ENCODE peak calls at places on chromosomes 4 and X, in nine cellular contexts. G is posterior cingulate gyrus; K is HFFc6; H is neural progenitor cell; R is GM23248; V is naive B cell; I is H4; L is activated CD8-positive, alpha-beta memory T cell treated with anti-CD3 and anti-CD28 coated beads, Interleukin-2, amount 50 U/mL, for 4 hours; B is tibial nerve. F is an unnamed sample.

GRCh38 chrX:12681047-12681446 is 110.2 kb upstream of the PRPS2 start:
- DNase-seq in B (no peak), V (no peak), R (no peak), I (no peak), L (no peak), K (no peak), G (no peak), H (no peak), F (no peak)

GRCh38 chrX:115571712-115572111 is 10.7 kb downstream of the PLS3 start:
- DNase-seq in H (no peak), K (no peak), L (no peak), G (no peak), R (peak), V (no peak), I (no peak), B (no peak), F (no peak)

GRCh38 chrX:107541244-107541643 is 87.1 kb upstream of the PRPS1 start:
- DNase-seq in L (no peak), B (no peak), R (peak), H (no peak), V (no peak), K (peak), G (no peak), I (no peak), F (no peak)

GRCh38 chr4:15778191-15778741 is at the start of gene CD38:
- DNase-seq in L (peak), V (peak), G (peak), K (no peak), H (peak), R (peak), B (no peak), I (no peak), F (no peak)

GRCh38 chr4:87299898-87300297 is 22.8 kb downstream of the HSD17B13 start:
- DNase-seq in G (no peak), I (no peak), L (no peak), B (no peak), V (no peak), R (no peak), K (no peak), H (no peak), F (no peak)

GRCh38 chrX:107760304-107761077 is 15.1 kb downstream of the TSC22D3 start:
- DNase-seq in B (no peak), K (no peak), I (no peak), R (no peak), V (no peak), H (no peak), L (no peak), G (no peak), F (no peak)

GRCh38 chrX:39475372-39475771 is 622.4 kb downstream of the BCOR start:
- DNase-seq in L (no peak), G (no peak), R (no peak), H (peak), I (no peak), B (no peak), K (no peak), V (no peak), F (no peak)

GRCh38 chrX:69258893-69259292 is 93.6 kb upstream of the PJA1 start:
- DNase-seq in V (no peak), G (no peak), R (no peak), I (no peak), K (no peak), B (no peak), L (no peak), H (no peak), F (no peak)

GRCh38 chr4:74983229-74983628 is 50.3 kb downstream of the PARM1 start:
- DNase-seq in I (no peak), K (no peak), R (no peak), G (no peak), H (no peak), L (no peak), B (no peak), V (no peak), F (no peak)

GRCh38 chrX:102711872-102712215 is 404 bp upstream of the GPRASP2 start:
- DNase-seq in R (no peak), G (no peak), K (no peak), B (no peak), H (no peak), I (no peak), L (no peak), V (no peak), F (no peak)

GRCh38 chr4:152243890-152244595 is 291.8 kb downstream of the FBXW7 start:
- DNase-seq in B (no peak), K (no peak), L (no peak), H (no peak), R (peak), G (no peak), V (no peak), I (no peak), F (no peak)

GRCh38 chr4:105624530-105624929 is 72.1 kb downstream of the ARHGEF38 start:
- DNase-seq in K (peak), R (peak), L (no peak), B (no peak), I (peak), G (no peak), H (no peak), V (no peak), F (no peak)

GRCh38 chr4:6986067-6986780 is 56.9 kb upstream of the TADA2B start:
- DNase-seq in B (peak), I (no peak), L (no peak), K (peak), R (peak), G (no peak), H (peak), V (no peak), F (no peak)

GRCh38 chr4:184596617-184597185 is 52.5 kb downstream of the CASP3 start:
- DNase-seq in H (no peak), L (no peak), K (no peak), V (no peak), B (no peak), G (no peak), R (no peak), I (no peak), F (no peak)

GRCh38 chrX:115038406-115038805 is 21.0 kb upstream of the IL13RA2 start:
- DNase-seq in K (peak), B (no peak), H (no peak), L (no peak), I (no peak), G (no peak), V (no peak), R (peak), F (no peak)

GRCh38 chrX:1451251-1451675 is 1.4 kb downstream of the ASMTL start:
- DNase-seq in L (peak), G (no peak), I (no peak), B (no peak), K (no peak), H (no peak), V (no peak), R (no peak), F (no peak)

GRCh38 chrX:131675596-131676194 is 131.8 kb downstream of the OR13H1 start:
- DNase-seq in R (peak), G (no peak), L (no peak), V (no peak), H (peak), K (no peak), I (peak), B (no peak), F (no peak)

GRCh38 chrX:46573331-46573895 is at the start of gene CHST7:
- DNase-seq in G (peak), B (peak), R (peak), L (peak), K (peak), V (peak), I (peak), H (peak), F (no peak)

GRCh38 chr4:38368612-38369011 is 295.4 kb upstream of the KLF3 start:
- DNase-seq in V (no peak), L (no peak), G (no peak), R (peak), B (no peak), K (peak), H (no peak), I (peak), F (no peak)

GRCh38 chr4:7735961-7736360 is 203.7 kb downstream of the AFAP1 start:
- DNase-seq in H (no peak), I (no peak), V (no peak), L (no peak), R (no peak), B (no peak), G (peak), K (no peak), F (no peak)

GRCh38 chr4:165867961-165868360 is 5.1 kb upstream of the TLL1 start:
- DNase-seq in V (no peak), G (no peak), H (no peak), L (no peak), B (no peak), K (no peak), I (no peak), R (no peak), F (no peak)

GRCh38 chrX:150899191-150899757 is 806 bp upstream of the CD99L2 start:
- DNase-seq in G (peak), K (peak), B (peak), V (peak), H (peak), R (peak), L (peak), I (no peak), F (no peak)

F was measured in keratinocyte.